ENCODE peak calls at places on chromosomes 6 and 20, in five cellular contexts. One of them, this sample, is unnamed.
A peak's percentile ranks its signal among the peaks of the same experiment; 100 is the strongest.

GRCh38 chr20:23146857-23147256 is 60.7 kb upstream of the CD93 start:
- DNase-seq in Caco-2: no peak
- DNase-seq in stomach: no peak
- DNase-seq in nephron progenitor cell: no peak
- DNase-seq in mucosa of descending colon: no peak
- DNase-seq in this sample: no peak

GRCh38 chr20:4713401-4713800 is 8.3 kb upstream of the PRND start:
- DNase-seq in Caco-2: no peak
- DNase-seq in stomach: no peak
- DNase-seq in nephron progenitor cell: no peak
- DNase-seq in mucosa of descending colon: no peak
- DNase-seq in this sample: no peak

GRCh38 chr20:63624486-63624885 is 2.4 kb downstream of the GMEB2 start:
- DNase-seq in Caco-2: peak; percentile 82
- DNase-seq in stomach: no peak
- DNase-seq in nephron progenitor cell: no peak
- DNase-seq in mucosa of descending colon: no peak
- DNase-seq in this sample: no peak

GRCh38 chr6:76885861-76886301 is 577.4 kb downstream of the HTR1B start:
- DNase-seq in Caco-2: no peak
- DNase-seq in stomach: no peak
- DNase-seq in nephron progenitor cell: no peak
- DNase-seq in mucosa of descending colon: no peak
- DNase-seq in this sample: no peak

GRCh38 chr6:154758125-154758524 is 24.9 kb downstream of the SCAF8 start:
- DNase-seq in Caco-2: no peak
- DNase-seq in stomach: no peak
- DNase-seq in nephron progenitor cell: no peak
- DNase-seq in mucosa of descending colon: no peak
- DNase-seq in this sample: no peak

GRCh38 chr6:27604986-27605385 is 132.1 kb upstream of the ZNF184 start:
- DNase-seq in Caco-2: no peak
- DNase-seq in stomach: no peak
- DNase-seq in nephron progenitor cell: no peak
- DNase-seq in mucosa of descending colon: no peak
- DNase-seq in this sample: no peak

GRCh38 chr20:48599106-48599747 is 228.6 kb downstream of the PREX1 start:
- DNase-seq in Caco-2: peak; percentile 36
- DNase-seq in stomach: no peak
- DNase-seq in nephron progenitor cell: no peak
- DNase-seq in mucosa of descending colon: no peak
- DNase-seq in this sample: no peak

GRCh38 chr20:33465536-33466302 is 22.2 kb upstream of the SNTA1 start:
- DNase-seq in Caco-2: no peak
- DNase-seq in stomach: no peak
- DNase-seq in nephron progenitor cell: peak; percentile 74
- DNase-seq in mucosa of descending colon: no peak
- DNase-seq in this sample: peak; percentile 25

GRCh38 chr20:62590301-62591121 is 51.8 kb upstream of the SLCO4A1 start:
- DNase-seq in Caco-2: no peak
- DNase-seq in stomach: peak; percentile 79
- DNase-seq in nephron progenitor cell: no peak
- DNase-seq in mucosa of descending colon: no peak
- DNase-seq in this sample: peak; percentile 69

GRCh38 chr20:32050851-32051556 is 1.0 kb upstream of the HCK start:
- DNase-seq in Caco-2: peak; percentile 43
- DNase-seq in stomach: no peak
- DNase-seq in nephron progenitor cell: peak; percentile 24
- DNase-seq in mucosa of descending colon: peak; percentile 26
- DNase-seq in this sample: no peak

GRCh38 chr20:32970973-32971300 is 33.3 kb downstream of the SUN5 start:
- DNase-seq in Caco-2: no peak
- DNase-seq in stomach: no peak
- DNase-seq in nephron progenitor cell: no peak
- DNase-seq in mucosa of descending colon: no peak
- DNase-seq in this sample: peak; percentile 0

GRCh38 chr6:89602713-89603112 is 35.8 kb downstream of the LYRM2 start:
- DNase-seq in Caco-2: no peak
- DNase-seq in stomach: no peak
- DNase-seq in nephron progenitor cell: peak; percentile 18
- DNase-seq in mucosa of descending colon: no peak
- DNase-seq in this sample: no peak

GRCh38 chr20:4811257-4811656 is 89.5 kb downstream of the PRND start:
- DNase-seq in Caco-2: no peak
- DNase-seq in stomach: no peak
- DNase-seq in nephron progenitor cell: no peak
- DNase-seq in mucosa of descending colon: no peak
- DNase-seq in this sample: no peak

GRCh38 chr6:56515081-56515905 is 127.4 kb downstream of the DST start:
- DNase-seq in Caco-2: no peak
- DNase-seq in stomach: no peak
- DNase-seq in nephron progenitor cell: no peak
- DNase-seq in mucosa of descending colon: peak; percentile 48
- DNase-seq in this sample: no peak

GRCh38 chr20:38126146-38126912 is 38.7 kb downstream of the TGM2 start:
- DNase-seq in Caco-2: peak; percentile 32
- DNase-seq in stomach: peak; percentile 33
- DNase-seq in nephron progenitor cell: no peak
- DNase-seq in mucosa of descending colon: no peak
- DNase-seq in this sample: peak; percentile 89

GRCh38 chr6:42177514-42178364 is 4.6 kb downstream of the GUCA1A start:
- DNase-seq in Caco-2: no peak
- DNase-seq in stomach: no peak
- DNase-seq in nephron progenitor cell: peak; percentile 86
- DNase-seq in mucosa of descending colon: no peak
- DNase-seq in this sample: no peak

GRCh38 chr20:48458003-48458377 is 369.8 kb downstream of the PREX1 start:
- DNase-seq in Caco-2: no peak
- DNase-seq in stomach: no peak
- DNase-seq in nephron progenitor cell: no peak
- DNase-seq in mucosa of descending colon: no peak
- DNase-seq in this sample: no peak

GRCh38 chr6:80143312-80143960 is 37.0 kb downstream of the BCKDHB start:
- DNase-seq in Caco-2: no peak
- DNase-seq in stomach: peak; percentile 78
- DNase-seq in nephron progenitor cell: no peak
- DNase-seq in mucosa of descending colon: peak; percentile 62
- DNase-seq in this sample: peak; percentile 75

GRCh38 chr6:74642101-74642500 is 563.8 kb downstream of the COL12A1 start:
- DNase-seq in Caco-2: no peak
- DNase-seq in stomach: no peak
- DNase-seq in nephron progenitor cell: no peak
- DNase-seq in mucosa of descending colon: no peak
- DNase-seq in this sample: no peak

GRCh38 chr6:134510121-134510520 is 192.2 kb upstream of the SGK1 start:
- DNase-seq in Caco-2: no peak
- DNase-seq in stomach: no peak
- DNase-seq in nephron progenitor cell: no peak
- DNase-seq in mucosa of descending colon: no peak
- DNase-seq in this sample: no peak

GRCh38 chr6:155883741-155884140 is 428.1 kb upstream of the NOX3 start:
- DNase-seq in Caco-2: no peak
- DNase-seq in stomach: no peak
- DNase-seq in nephron progenitor cell: no peak
- DNase-seq in mucosa of descending colon: peak; percentile 25
- DNase-seq in this sample: no peak

GRCh38 chr6:30568245-30568644 is 3.0 kb upstream of the ABCF1 start:
- DNase-seq in Caco-2: no peak
- DNase-seq in stomach: no peak
- DNase-seq in nephron progenitor cell: no peak
- DNase-seq in mucosa of descending colon: no peak
- DNase-seq in this sample: peak; percentile 49

GRCh38 chr20:36368869-36369268 is 62.7 kb downstream of the DLGAP4 start:
- DNase-seq in Caco-2: no peak
- DNase-seq in stomach: no peak
- DNase-seq in nephron progenitor cell: no peak
- DNase-seq in mucosa of descending colon: no peak
- DNase-seq in this sample: no peak

GRCh38 chr20:37381621-37382538 is 35.9 kb downstream of the SRC start:
- DNase-seq in Caco-2: peak; percentile 58
- DNase-seq in stomach: no peak
- DNase-seq in nephron progenitor cell: no peak
- DNase-seq in mucosa of descending colon: no peak
- DNase-seq in this sample: no peak

GRCh38 chr6:105993341-105993740 is 92.8 kb upstream of the PRDM1 start:
- DNase-seq in Caco-2: no peak
- DNase-seq in stomach: no peak
- DNase-seq in nephron progenitor cell: peak; percentile 15
- DNase-seq in mucosa of descending colon: no peak
- DNase-seq in this sample: no peak

GRCh38 chr6:15153191-15153590 is 92.7 kb upstream of the JARID2 start:
- DNase-seq in Caco-2: no peak
- DNase-seq in stomach: no peak
- DNase-seq in nephron progenitor cell: no peak
- DNase-seq in mucosa of descending colon: no peak
- DNase-seq in this sample: no peak

GRCh38 chr6:166313255-166314070 is 5.3 kb upstream of the PRR18 start:
- DNase-seq in Caco-2: no peak
- DNase-seq in stomach: peak; percentile 53
- DNase-seq in nephron progenitor cell: peak; percentile 65
- DNase-seq in mucosa of descending colon: peak; percentile 40
- DNase-seq in this sample: peak; percentile 45

GRCh38 chr6:28139860-28140500 is 1.7 kb upstream of the ZKSCAN8 start:
- DNase-seq in Caco-2: no peak
- DNase-seq in stomach: no peak
- DNase-seq in nephron progenitor cell: no peak
- DNase-seq in mucosa of descending colon: no peak
- DNase-seq in this sample: no peak

GRCh38 chr6:13141392-13141791 is 186.9 kb downstream of the TBC1D7 start:
- DNase-seq in Caco-2: no peak
- DNase-seq in stomach: no peak
- DNase-seq in nephron progenitor cell: no peak
- DNase-seq in mucosa of descending colon: no peak
- DNase-seq in this sample: no peak
- TF ChIP-seq CTCF in Caco-2: no peak
- TF ChIP-seq CTCF in stomach: no peak
- TF ChIP-seq CTCF in nephron progenitor cell: no peak
- TF ChIP-seq CTCF in mucosa of descending colon: no peak
- TF ChIP-seq CTCF in this sample: no peak

GRCh38 chr6:5213851-5214507 is 46.8 kb downstream of the LYRM4 start:
- DNase-seq in Caco-2: no peak
- DNase-seq in stomach: no peak
- DNase-seq in nephron progenitor cell: no peak
- DNase-seq in mucosa of descending colon: no peak
- DNase-seq in this sample: no peak
- TF ChIP-seq CTCF in Caco-2: no peak
- TF ChIP-seq CTCF in stomach: no peak
- TF ChIP-seq CTCF in nephron progenitor cell: no peak
- TF ChIP-seq CTCF in mucosa of descending colon: no peak
- TF ChIP-seq CTCF in this sample: no peak

GRCh38 chr6:128516514-128516898 is 3.9 kb downstream of the PTPRK start:
- DNase-seq in Caco-2: no peak
- DNase-seq in stomach: no peak
- DNase-seq in nephron progenitor cell: no peak
- DNase-seq in mucosa of descending colon: no peak
- DNase-seq in this sample: no peak
- TF ChIP-seq CTCF in Caco-2: peak; percentile 40
- TF ChIP-seq CTCF in stomach: peak; percentile 25
- TF ChIP-seq CTCF in nephron progenitor cell: peak; percentile 18
- TF ChIP-seq CTCF in mucosa of descending colon: no peak
- TF ChIP-seq CTCF in this sample: peak; percentile 28

GRCh38 chr20:58825450-58825849 is 25.3 kb downstream of the GNAS-AS1 start:
- DNase-seq in Caco-2: no peak
- DNase-seq in stomach: no peak
- DNase-seq in nephron progenitor cell: no peak
- DNase-seq in mucosa of descending colon: no peak
- DNase-seq in this sample: no peak

GRCh38 chr20:58828141-58828540 is 22.6 kb downstream of the GNAS-AS1 start:
- DNase-seq in Caco-2: no peak
- DNase-seq in stomach: no peak
- DNase-seq in nephron progenitor cell: no peak
- DNase-seq in mucosa of descending colon: no peak
- DNase-seq in this sample: no peak

GRCh38 chr20:58826271-58826670 is 24.4 kb downstream of the GNAS-AS1 start:
- DNase-seq in Caco-2: no peak
- DNase-seq in stomach: no peak
- DNase-seq in nephron progenitor cell: no peak
- DNase-seq in mucosa of descending colon: no peak
- DNase-seq in this sample: no peak

GRCh38 chr20:58832442-58832841 is 18.3 kb downstream of the GNAS-AS1 start:
- DNase-seq in Caco-2: no peak
- DNase-seq in stomach: no peak
- DNase-seq in nephron progenitor cell: no peak
- DNase-seq in mucosa of descending colon: no peak
- DNase-seq in this sample: no peak

GRCh38 chr20:58829531-58829941 is 21.2 kb downstream of the GNAS-AS1 start:
- DNase-seq in Caco-2: no peak
- DNase-seq in stomach: no peak
- DNase-seq in nephron progenitor cell: no peak
- DNase-seq in mucosa of descending colon: no peak
- DNase-seq in this sample: no peak
- TF ChIP-seq CTCF in Caco-2: peak; percentile 4
- TF ChIP-seq CTCF in stomach: no peak
- TF ChIP-seq CTCF in nephron progenitor cell: no peak
- TF ChIP-seq CTCF in mucosa of descending colon: no peak
- TF ChIP-seq CTCF in this sample: no peak

GRCh38 chr20:61297981-61298380 is 45.9 kb downstream of the CDH4 start:
- DNase-seq in Caco-2: no peak
- DNase-seq in stomach: no peak
- DNase-seq in nephron progenitor cell: no peak
- DNase-seq in mucosa of descending colon: peak; percentile 2
- DNase-seq in this sample: no peak

GRCh38 chr20:61295726-61296628 is 43.9 kb downstream of the CDH4 start:
- DNase-seq in Caco-2: no peak
- DNase-seq in stomach: no peak
- DNase-seq in nephron progenitor cell: peak; percentile 37
- DNase-seq in mucosa of descending colon: no peak
- DNase-seq in this sample: no peak

GRCh38 chr20:61297491-61297890 is 45.4 kb downstream of the CDH4 start:
- DNase-seq in Caco-2: no peak
- DNase-seq in stomach: no peak
- DNase-seq in nephron progenitor cell: no peak
- DNase-seq in mucosa of descending colon: no peak
- DNase-seq in this sample: no peak

GRCh38 chr20:61295249-61295648 is 43.2 kb downstream of the CDH4 start:
- DNase-seq in Caco-2: no peak
- DNase-seq in stomach: no peak
- DNase-seq in nephron progenitor cell: no peak
- DNase-seq in mucosa of descending colon: no peak
- DNase-seq in this sample: no peak

GRCh38 chr20:61296629-61297019 is 44.6 kb downstream of the CDH4 start:
- DNase-seq in Caco-2: no peak
- DNase-seq in stomach: no peak
- DNase-seq in nephron progenitor cell: no peak
- DNase-seq in mucosa of descending colon: no peak
- DNase-seq in this sample: no peak
- TF ChIP-seq CTCF in Caco-2: no peak
- TF ChIP-seq CTCF in stomach: no peak
- TF ChIP-seq CTCF in nephron progenitor cell: no peak
- TF ChIP-seq CTCF in mucosa of descending colon: no peak
- TF ChIP-seq CTCF in this sample: no peak

This sample was measured in Calu3.